ENCODE peak calls at places on chromosome 15, in ten cellular contexts. W is transverse colon, N is stomach, K is GM23338, V is HL-60, S is HepG2, H is H1, E is endothelial cell of umbilical vein, T is spleen, Y is esophagus muscularis mucosa. O is an unnamed sample.

GRCh38 chr15:85723960-85724945 is 70.5 kb downstream of the KLHL25 start:
- DNase-seq in W (no peak), N (no peak), K (no peak), V (no peak), S (no peak), H (no peak), E (no peak), T (no peak), Y (no peak), O (no peak)

GRCh38 chr15:52784799-52785671 is 5.1 kb downstream of the ONECUT1 start:
- DNase-seq in W (no peak), N (no peak), K (peak), V (no peak), S (peak), H (peak), E (no peak), T (no peak), Y (no peak), O (no peak)

GRCh38 chr15:70853855-70854668 is at the start of gene LARP6:
- DNase-seq in W (peak), N (peak), K (peak), V (no peak), S (no peak), H (peak), E (peak), T (no peak), Y (peak), O (no peak)

GRCh38 chr15:49060710-49061483 is 14.7 kb upstream of the SECISBP2L start:
- DNase-seq in W (no peak), N (no peak), K (no peak), V (no peak), S (no peak), H (no peak), E (peak), T (no peak), Y (no peak), O (no peak)

GRCh38 chr15:45399381-45400212 is 21.3 kb upstream of the GATM start:
- DNase-seq in W (no peak), N (no peak), K (peak), V (peak), S (peak), H (no peak), E (peak), T (no peak), Y (no peak), O (peak)

GRCh38 chr15:62942411-62942810 is 100.1 kb upstream of the TPM1 start:
- DNase-seq in W (no peak), N (no peak), K (no peak), V (no peak), S (no peak), H (no peak), E (no peak), T (no peak), Y (no peak), O (no peak)

GRCh38 chr15:100241572-100242479 is 99.9 kb downstream of the ADAMTS17 start:
- DNase-seq in W (no peak), N (no peak), K (peak), V (no peak), S (peak), H (no peak), E (no peak), T (no peak), Y (no peak), O (no peak)

GRCh38 chr15:51758645-51759044 is 7.2 kb downstream of the TMOD2 start:
- DNase-seq in W (peak), N (peak), K (no peak), V (no peak), S (no peak), H (no peak), E (no peak), T (no peak), Y (peak), O (no peak)

GRCh38 chr15:80957976-80958375 is 31.6 kb downstream of the MESD start:
- DNase-seq in W (no peak), N (no peak), K (no peak), V (no peak), S (no peak), H (no peak), E (no peak), T (no peak), Y (no peak), O (no peak)

GRCh38 chr15:72782993-72783562 is 480 bp downstream of the ADPGK start:
- DNase-seq in W (peak), N (peak), K (peak), V (peak), S (no peak), H (no peak), E (no peak), T (no peak), Y (no peak), O (no peak)

GRCh38 chr15:80982205-80982604 is 7.4 kb downstream of the MESD start:
- DNase-seq in W (no peak), N (no peak), K (peak), V (peak), S (no peak), H (no peak), E (no peak), T (no peak), Y (no peak), O (no peak)

GRCh38 chr15:52040167-52040900 is 21.3 kb downstream of the MAPK6 start:
- DNase-seq in W (no peak), N (peak), K (no peak), V (peak), S (no peak), H (no peak), E (peak), T (no peak), Y (no peak), O (no peak)

GRCh38 chr15:55267401-55268053 is 22.1 kb downstream of the RAB27A start:
- DNase-seq in W (peak), N (peak), K (no peak), V (peak), S (no peak), H (no peak), E (peak), T (peak), Y (no peak), O (no peak)

GRCh38 chr15:55774113-55774970 is 31.4 kb upstream of the PRTG start:
- DNase-seq in W (peak), N (peak), K (peak), V (peak), S (peak), H (peak), E (peak), T (no peak), Y (no peak), O (no peak)

GRCh38 chr15:32851619-32852416 is 134.0 kb downstream of the GREM1 start:
- DNase-seq in W (no peak), N (no peak), K (no peak), V (no peak), S (no peak), H (no peak), E (peak), T (no peak), Y (no peak), O (no peak)
- TF ChIP-seq POLR2AphosphoS5 in W (no peak), N (no peak), K (no peak), V (no peak), S (no peak), H (no peak), E (no peak), T (no peak), Y (no peak), O (no peak)

GRCh38 chr15:82533801-82534200 is 6.5 kb downstream of the RPS17 start:
- DNase-seq in W (no peak), N (no peak), K (no peak), V (no peak), S (no peak), H (no peak), E (no peak), T (no peak), Y (no peak), O (no peak)

GRCh38 chr15:82536409-82537350 is 3.6 kb downstream of the RPS17 start:
- DNase-seq in W (no peak), N (no peak), K (no peak), V (no peak), S (no peak), H (no peak), E (no peak), T (no peak), Y (no peak), O (no peak)

GRCh38 chr15:82532991-82533481 is 7.2 kb downstream of the RPS17 start:
- DNase-seq in W (no peak), N (no peak), K (no peak), V (no peak), S (no peak), H (peak), E (no peak), T (no peak), Y (no peak), O (no peak)

GRCh38 chr15:82537351-82537908 is 2.8 kb downstream of the RPS17 start:
- DNase-seq in W (no peak), N (peak), K (no peak), V (no peak), S (no peak), H (no peak), E (no peak), T (no peak), Y (no peak), O (no peak)

GRCh38 chr15:82535566-82536408 is 4.5 kb downstream of the RPS17 start:
- DNase-seq in W (no peak), N (no peak), K (no peak), V (no peak), S (peak), H (no peak), E (no peak), T (no peak), Y (no peak), O (no peak)
- TF ChIP-seq POLR2AphosphoS5 in W (no peak), N (no peak), K (no peak), V (peak), S (peak), H (peak), E (no peak), T (no peak), Y (no peak), O (peak)

GRCh38 chr15:78212546-78213424 is 21.6 kb downstream of the ACSBG1 start:
- DNase-seq in W (peak), N (peak), K (no peak), V (no peak), S (peak), H (peak), E (peak), T (peak), Y (no peak), O (no peak)
- TF ChIP-seq POLR2AphosphoS5 in W (peak), N (no peak), K (no peak), V (no peak), S (no peak), H (no peak), E (no peak), T (no peak), Y (no peak), O (no peak)

DNA sequence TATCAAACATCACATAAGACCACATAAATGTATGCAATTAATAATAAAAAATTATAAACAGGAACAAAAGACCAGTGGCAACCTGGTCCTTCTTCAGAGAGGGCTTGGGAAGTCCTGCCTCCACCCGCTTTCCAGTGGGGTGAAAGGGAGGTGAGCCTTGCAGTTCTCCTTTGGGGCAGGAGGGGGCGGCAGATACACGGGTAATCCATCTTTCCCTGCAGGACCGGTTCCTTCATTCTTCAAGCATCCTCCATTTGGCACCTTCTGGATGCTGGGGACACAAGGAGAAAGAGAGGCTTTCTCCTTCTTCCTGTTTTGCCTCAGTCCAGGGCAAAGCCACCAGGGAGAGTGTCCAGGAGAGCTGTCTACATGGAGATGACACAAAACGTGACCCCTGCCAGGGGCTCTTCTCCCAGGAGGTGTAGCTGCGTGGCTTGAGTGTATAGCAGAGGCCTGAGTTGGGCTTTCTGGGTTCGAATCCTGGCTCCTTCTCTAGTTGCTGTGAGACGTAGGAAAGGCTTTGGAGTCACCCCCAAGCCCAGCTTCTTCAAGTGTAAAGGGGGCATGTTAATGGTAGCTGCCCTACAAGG is 23.2 kb downstream of the RPLP1 start:
- DNase-seq in W (peak), N (peak), K (peak), V (peak), S (peak), H (peak), E (peak), T (peak), Y (no peak), O (no peak)
- TF ChIP-seq POLR2AphosphoS5 in W (no peak), N (no peak), K (no peak), V (no peak), S (no peak), H (no peak), E (no peak), T (no peak), Y (no peak), O (no peak)

GRCh38 chr15:39511915-39512260 is 69.0 kb upstream of the THBS1 start:
- DNase-seq in W (no peak), N (no peak), K (no peak), V (no peak), S (no peak), H (no peak), E (peak), T (no peak), Y (no peak), O (no peak)
- TF ChIP-seq POLR2AphosphoS5 in W (no peak), N (no peak), K (no peak), V (no peak), S (no peak), H (no peak), E (no peak), T (no peak), Y (no peak), O (no peak)

DNA sequence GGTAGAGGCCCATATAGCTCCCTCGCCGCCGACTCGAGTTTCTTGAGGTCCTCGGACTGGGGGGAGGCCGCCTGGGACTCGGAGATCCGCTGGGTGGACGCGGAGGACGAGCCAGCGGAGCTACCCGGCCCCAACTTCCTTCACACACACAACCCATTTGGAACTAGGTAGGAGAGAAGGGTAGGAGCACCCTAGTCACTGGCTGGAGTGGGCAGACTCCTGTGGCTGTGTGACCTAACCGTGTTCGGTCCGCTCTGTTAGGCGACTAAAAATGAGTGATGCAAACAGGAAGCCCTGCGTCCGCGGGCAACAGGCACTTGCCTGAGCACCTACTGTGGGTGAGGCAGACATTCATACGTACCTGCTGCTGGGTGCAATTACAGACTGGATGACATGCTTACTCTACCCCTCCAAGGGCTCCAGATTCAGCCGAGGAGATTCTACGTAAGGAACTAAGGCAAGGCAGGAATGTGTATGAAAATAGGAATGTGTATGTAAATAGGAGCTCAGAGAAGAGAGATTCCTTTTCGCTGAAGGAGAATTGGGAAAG is 4.6 kb upstream of the SIN3A start:
- DNase-seq in W (peak), N (peak), K (peak), V (peak), S (peak), H (peak), E (peak), T (no peak), Y (no peak), O (no peak)
- TF ChIP-seq POLR2AphosphoS5 in W (peak), N (no peak), K (no peak), V (peak), S (peak), H (peak), E (no peak), T (peak), Y (no peak), O (peak)

DNA sequence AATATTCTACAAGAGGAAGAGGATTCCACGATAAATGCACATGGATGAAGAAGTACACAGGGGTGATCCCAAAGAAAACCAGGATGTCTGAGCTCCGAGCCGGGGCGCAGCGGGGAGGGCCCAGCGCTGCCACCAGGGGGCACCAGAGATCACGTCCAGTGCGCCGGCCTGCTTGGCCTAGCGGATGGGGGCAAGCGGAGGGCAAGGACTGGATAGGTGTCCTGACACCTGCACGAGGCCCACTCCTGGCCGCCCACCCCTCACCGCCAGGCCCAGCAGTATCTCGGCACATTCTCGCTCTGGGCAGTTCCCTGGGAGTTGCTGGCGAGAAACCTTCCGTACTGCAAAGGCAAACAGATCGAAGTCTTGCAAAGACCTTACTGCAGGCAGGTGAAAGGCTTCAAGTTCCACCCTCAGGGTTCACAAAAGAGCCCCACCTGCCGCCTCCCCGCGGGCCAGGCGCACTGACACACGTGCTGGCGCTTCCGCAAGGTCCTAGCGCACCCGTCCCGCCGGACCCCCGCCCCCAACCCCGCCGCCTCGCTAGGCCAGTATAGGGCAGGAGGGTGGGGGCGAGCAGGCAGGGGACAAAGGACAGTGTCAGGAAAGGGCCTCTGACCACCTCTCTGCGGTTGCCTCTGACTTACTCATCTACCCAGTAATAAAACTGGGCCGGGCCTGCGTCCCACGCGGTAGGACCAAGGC is 3.3 kb downstream of the ANKRD63 start:
- DNase-seq in W (peak), N (peak), K (peak), V (peak), S (peak), H (peak), E (peak), T (peak), Y (no peak), O (no peak)
- TF ChIP-seq POLR2AphosphoS5 in W (no peak), N (no peak), K (no peak), V (no peak), S (no peak), H (no peak), E (no peak), T (no peak), Y (no peak), O (peak)

GRCh38 chr15:57667171-57667924 is 39.2 kb upstream of the POLR2M start:
- DNase-seq in W (no peak), N (no peak), K (peak), V (no peak), S (peak), H (no peak), E (peak), T (no peak), Y (peak), O (no peak)
- TF ChIP-seq POLR2AphosphoS5 in W (no peak), N (no peak), K (no peak), V (no peak), S (no peak), H (no peak), E (no peak), T (no peak), Y (peak), O (no peak)

DNA sequence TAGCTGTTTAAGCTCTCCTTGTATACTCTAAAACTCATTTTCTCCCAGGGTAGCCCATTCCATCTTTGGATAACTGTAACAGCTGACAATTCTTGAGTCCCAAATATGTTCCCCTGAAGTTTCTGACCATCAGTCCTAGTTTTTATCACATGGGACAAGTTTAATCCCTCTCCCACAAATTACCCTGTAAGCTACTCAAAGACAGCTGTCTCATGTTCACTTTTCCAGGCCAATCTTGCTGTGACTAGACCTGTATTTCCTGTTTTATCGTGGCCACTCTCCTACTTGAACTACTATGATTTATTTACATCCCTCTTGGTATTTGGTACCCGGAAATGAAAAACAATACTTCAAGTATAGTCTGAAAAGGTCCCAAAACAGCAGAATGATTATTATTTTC is 95.0 kb upstream of the MEX3B start:
- DNase-seq in W (no peak), N (no peak), K (no peak), V (no peak), S (no peak), H (no peak), E (peak), T (no peak), Y (no peak), O (no peak)
- TF ChIP-seq POLR2AphosphoS5 in W (no peak), N (no peak), K (no peak), V (no peak), S (no peak), H (no peak), E (no peak), T (no peak), Y (no peak), O (no peak)

GRCh38 chr15:98900382-98900781 is 107.2 kb downstream of the PGPEP1L start:
- DNase-seq in W (no peak), N (no peak), K (peak), V (no peak), S (no peak), H (no peak), E (no peak), T (no peak), Y (no peak), O (no peak)
- TF ChIP-seq POLR2AphosphoS5 in W (no peak), N (no peak), K (no peak), V (no peak), S (no peak), H (no peak), E (no peak), T (no peak), Y (no peak), O (no peak)